ENCODE peak calls at places on chromosomes 5 and 9, in five cellular contexts. U is fibroblast of pulmonary artery; L is CD4-positive, alpha-beta T cell; B is cardiac fibroblast; F is HFFc6. A is an unnamed sample.

GRCh38 chr5:6419340-6419852 is 29.3 kb upstream of the UBE2QL1 start:
- DNase-seq in U (no peak), L (no peak), B (no peak), F (peak), A (no peak)

GRCh38 chr5:8060235-8061139 is 191.5 kb downstream of the MTRR start:
- DNase-seq in U (no peak), L (no peak), B (no peak), F (no peak), A (no peak)

GRCh38 chr5:1884638-1885475 is 2.1 kb upstream of the IRX4 start:
- DNase-seq in U (no peak), L (no peak), B (no peak), F (no peak), A (no peak)

GRCh38 chr5:140041492-140042421 is 1.3 kb downstream of the NRG2 start:
- DNase-seq in U (peak), L (no peak), B (peak), F (peak), A (peak)

GRCh38 chr5:104084896-104085295 is 522.3 kb upstream of the NUDT12 start:
- DNase-seq in U (no peak), L (no peak), B (no peak), F (no peak), A (no peak)

GRCh38 chr5:135482383-135482933 is 30.3 kb upstream of the TIFAB start:
- DNase-seq in U (no peak), L (no peak), B (no peak), F (no peak), A (no peak)

GRCh38 chr9:14585730-14586473 is 107.3 kb downstream of the ZDHHC21 start:
- DNase-seq in U (no peak), L (no peak), B (no peak), F (no peak), A (no peak)

GRCh38 chr5:139377226-139377625 is 5.9 kb downstream of the SLC23A1 start:
- DNase-seq in U (no peak), L (no peak), B (no peak), F (no peak), A (no peak)

GRCh38 chr9:136430591-136431234 is 8.9 kb downstream of the INPP5E start:
- DNase-seq in U (no peak), L (no peak), B (no peak), F (no peak), A (no peak)

GRCh38 chr5:33997331-33997983 is 10.4 kb downstream of the AMACR start:
- DNase-seq in U (peak), L (peak), B (peak), F (peak), A (no peak)

GRCh38 chr5:73380710-73381586 is 67.6 kb downstream of the FOXD1 start:
- DNase-seq in U (no peak), L (no peak), B (no peak), F (no peak), A (no peak)

GRCh38 chr5:54643679-54644078 is 126.1 kb downstream of the SNX18 start:
- DNase-seq in U (peak), L (no peak), B (peak), F (peak), A (no peak)

GRCh38 chr9:95077766-95078382 is 239.6 kb downstream of the FANCC start:
- DNase-seq in U (no peak), L (no peak), B (no peak), F (no peak), A (no peak)

GRCh38 chr5:32510860-32511259 is 66.3 kb upstream of the ZFR start:
- DNase-seq in U (no peak), L (no peak), B (no peak), F (no peak), A (no peak)

GRCh38 chr5:74641014-74641777 is 668 bp upstream of the ENC1 start:
- DNase-seq in U (peak), L (peak), B (peak), F (peak), A (peak)

GRCh38 chr5:133420440-133421301 is 191.7 kb downstream of the FSTL4 start:
- DNase-seq in U (no peak), L (no peak), B (no peak), F (no peak), A (no peak)

GRCh38 chr5:136424835-136425694 is 59.7 kb upstream of the TRPC7 start:
- DNase-seq in U (peak), L (no peak), B (peak), F (peak), A (no peak)

GRCh38 chr5:31270396-31270795 is 76.9 kb downstream of the CDH6 start:
- DNase-seq in U (peak), L (no peak), B (peak), F (no peak), A (no peak)

GRCh38 chr9:115691097-115691496 is 462.5 kb upstream of the PAPPA start:
- DNase-seq in U (peak), L (no peak), B (peak), F (peak), A (no peak)

GRCh38 chr5:8869932-8870331 is 675.9 kb downstream of the SEMA5A start:
- DNase-seq in U (no peak), L (no peak), B (no peak), F (no peak), A (no peak)

GRCh38 chr5:162683280-162683679 is 615.7 kb downstream of the GABRG2 start:
- DNase-seq in U (no peak), L (no peak), B (no peak), F (no peak), A (no peak)

GRCh38 chr5:13143630-13144029 is 800.9 kb downstream of the DNAH5 start:
- DNase-seq in U (no peak), L (no peak), B (no peak), F (no peak), A (no peak)

GRCh38 chr9:8514760-8515159 is 715.2 kb upstream of the DMAC1 start:
- DNase-seq in U (no peak), L (no peak), B (no peak), F (no peak), A (no peak)

GRCh38 chr5:36108758-36109245 is 42.1 kb upstream of the UGT3A2 start:
- DNase-seq in U (peak), L (no peak), B (no peak), F (peak), A (no peak)

GRCh38 chr9:112174965-112175795 is at the start of gene SUSD1:
- DNase-seq in U (no peak), L (peak), B (no peak), F (no peak), A (peak)

GRCh38 chr5:127824126-127824525 is 120.9 kb downstream of the CCDC192 start:
- DNase-seq in U (peak), L (no peak), B (no peak), F (no peak), A (no peak)

GRCh38 chr9:113488490-113488889 is 25.0 kb downstream of the RGS3 start:
- DNase-seq in U (no peak), L (no peak), B (no peak), F (no peak), A (no peak)

GRCh38 chr5:43603535-43604363 is 769 bp downstream of the NNT start:
- DNase-seq in U (peak), L (peak), B (peak), F (peak), A (peak)

GRCh38 chr5:50766042-50766441 is 99.6 kb downstream of the PARP8 start:
- DNase-seq in U (no peak), L (no peak), B (no peak), F (no peak), A (no peak)

GRCh38 chr5:116951217-116951616 is 376.6 kb upstream of the SEMA6A start:
- DNase-seq in U (no peak), L (no peak), B (no peak), F (no peak), A (no peak)

GRCh38 chr9:94084314-94084713 is at the start of gene PTPDC1:
- DNase-seq in U (peak), L (no peak), B (peak), F (peak), A (no peak)

GRCh38 chr9:13942695-13943094 is 371.2 kb downstream of the NFIB start:
- DNase-seq in U (peak), L (no peak), B (peak), F (peak), A (no peak)

GRCh38 chr5:145574889-145575573 is 260.1 kb downstream of the PRELID2 start:
- DNase-seq in U (no peak), L (no peak), B (no peak), F (peak), A (no peak)

GRCh38 chr5:135154197-135154596 is 120.2 kb upstream of the PITX1 start:
- DNase-seq in U (no peak), L (no peak), B (peak), F (peak), A (no peak)

GRCh38 chr9:92706218-92706940 is 36.4 kb upstream of the IPPK start:
- DNase-seq in U (peak), L (peak), B (peak), F (no peak), A (no peak)

GRCh38 chr9:132059351-132059750 is 20.3 kb downstream of the MED27 start:
- DNase-seq in U (no peak), L (no peak), B (no peak), F (no peak), A (no peak)

GRCh38 chr5:34707451-34708107 is 51.5 kb downstream of the RAI14 start:
- DNase-seq in U (no peak), L (no peak), B (no peak), F (no peak), A (no peak)

GRCh38 chr5:69052181-69052580 is 41.6 kb upstream of the SLC30A5 start:
- DNase-seq in U (no peak), L (no peak), B (no peak), F (no peak), A (no peak)

DNA sequence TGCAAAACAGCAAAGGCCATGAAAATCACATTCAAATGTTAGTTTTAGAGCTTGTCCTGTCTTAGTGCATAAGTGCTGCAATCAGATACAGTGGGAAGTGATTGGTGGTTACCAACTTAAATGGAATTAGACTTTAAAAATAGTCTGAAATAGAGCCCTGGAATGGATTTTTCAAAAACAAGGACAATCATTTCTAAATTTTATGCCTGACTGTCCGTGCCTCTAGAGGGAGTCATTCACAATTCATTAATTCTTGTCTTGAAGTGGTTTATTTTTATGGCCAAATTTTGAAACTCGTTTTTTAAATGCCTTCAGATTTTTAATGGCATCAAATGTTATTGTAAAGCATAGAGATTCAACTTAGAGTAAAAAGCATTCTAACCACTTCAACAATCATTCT is 561.8 kb upstream of the DAB2 start:
- DNase-seq in U (no peak), L (no peak), B (peak), F (no peak), A (no peak)
- TF ChIP-seq CTCF in U (no peak), L (no peak), B (peak), F (peak), A (no peak)

GRCh38 chr9:68904454-68904853 is 109.5 kb downstream of the PRKACG start:
- DNase-seq in U (peak), L (no peak), B (peak), F (no peak), A (no peak)
- TF ChIP-seq CTCF in U (no peak), L (no peak), B (no peak), F (no peak), A (no peak)

GRCh38 chr5:155591273-155591672 is 577.7 kb downstream of the KIF4B start:
- DNase-seq in U (no peak), L (no peak), B (no peak), F (no peak), A (no peak)

GRCh38 chr5:155594270-155594669 is 580.7 kb downstream of the KIF4B start:
- DNase-seq in U (no peak), L (no peak), B (no peak), F (no peak), A (no peak)
- TF ChIP-seq CTCF in U (no peak), L (no peak), B (no peak), F (no peak), A (no peak)

DNA sequence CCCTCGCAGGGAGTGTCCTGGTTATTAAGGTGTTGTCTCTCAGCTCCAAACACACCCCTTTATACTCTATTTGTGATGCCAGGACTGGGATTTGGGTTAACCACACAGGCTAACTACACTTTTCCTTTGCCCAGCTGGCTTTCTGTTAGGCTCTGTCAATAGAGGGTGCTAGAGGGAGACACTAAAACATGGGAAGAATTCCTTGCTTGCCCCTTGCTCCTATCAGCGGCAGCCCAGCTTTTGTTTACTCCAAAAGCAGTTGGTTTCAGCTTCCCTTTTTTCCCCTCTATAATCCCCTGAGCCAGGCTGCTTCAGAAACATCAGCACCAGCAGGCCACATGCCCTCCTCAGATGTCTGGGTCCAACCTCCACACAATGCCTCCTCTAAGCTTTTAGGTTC is 297.1 kb downstream of the KCTD16 start:
- DNase-seq in U (peak), L (no peak), B (peak), F (peak), A (no peak)
- TF ChIP-seq CTCF in U (peak), L (no peak), B (peak), F (peak), A (no peak)

GRCh38 chr5:131164931-131165727 is at the start of gene HINT1:
- DNase-seq in U (peak), L (peak), B (peak), F (peak), A (peak)
- TF ChIP-seq CTCF in U (no peak), L (peak), B (no peak), F (peak), A (peak)

DNA sequence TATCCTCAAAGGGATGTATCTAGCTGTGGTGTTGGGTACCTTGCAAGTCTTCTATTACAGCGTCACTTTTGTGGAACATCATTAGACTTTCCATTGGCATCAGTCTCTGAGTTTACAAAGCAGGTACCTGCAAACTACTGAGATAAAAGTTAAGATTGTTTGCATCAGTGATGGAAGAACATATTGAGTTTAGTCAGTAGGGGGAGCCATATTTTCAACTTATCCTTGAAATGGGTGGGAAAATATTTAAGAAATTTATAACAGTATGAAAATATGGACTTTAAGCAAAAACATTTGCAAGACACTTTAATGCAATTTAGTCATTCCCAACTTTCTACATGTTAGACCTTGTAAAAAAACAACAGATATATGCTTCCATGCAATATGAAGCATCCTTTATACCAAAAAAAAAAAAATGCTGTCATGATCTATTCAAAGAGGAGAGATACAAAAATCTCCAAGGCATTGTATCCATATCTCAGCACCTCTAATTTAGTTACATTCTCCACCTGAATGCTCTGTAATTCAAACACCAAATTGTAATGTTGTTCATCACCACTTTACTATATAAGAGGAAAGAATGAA is 98.6 kb upstream of the ADAMTS19 start:
- DNase-seq in U (peak), L (no peak), B (peak), F (no peak), A (no peak)
- TF ChIP-seq CTCF in U (peak), L (no peak), B (peak), F (peak), A (no peak)

DNA sequence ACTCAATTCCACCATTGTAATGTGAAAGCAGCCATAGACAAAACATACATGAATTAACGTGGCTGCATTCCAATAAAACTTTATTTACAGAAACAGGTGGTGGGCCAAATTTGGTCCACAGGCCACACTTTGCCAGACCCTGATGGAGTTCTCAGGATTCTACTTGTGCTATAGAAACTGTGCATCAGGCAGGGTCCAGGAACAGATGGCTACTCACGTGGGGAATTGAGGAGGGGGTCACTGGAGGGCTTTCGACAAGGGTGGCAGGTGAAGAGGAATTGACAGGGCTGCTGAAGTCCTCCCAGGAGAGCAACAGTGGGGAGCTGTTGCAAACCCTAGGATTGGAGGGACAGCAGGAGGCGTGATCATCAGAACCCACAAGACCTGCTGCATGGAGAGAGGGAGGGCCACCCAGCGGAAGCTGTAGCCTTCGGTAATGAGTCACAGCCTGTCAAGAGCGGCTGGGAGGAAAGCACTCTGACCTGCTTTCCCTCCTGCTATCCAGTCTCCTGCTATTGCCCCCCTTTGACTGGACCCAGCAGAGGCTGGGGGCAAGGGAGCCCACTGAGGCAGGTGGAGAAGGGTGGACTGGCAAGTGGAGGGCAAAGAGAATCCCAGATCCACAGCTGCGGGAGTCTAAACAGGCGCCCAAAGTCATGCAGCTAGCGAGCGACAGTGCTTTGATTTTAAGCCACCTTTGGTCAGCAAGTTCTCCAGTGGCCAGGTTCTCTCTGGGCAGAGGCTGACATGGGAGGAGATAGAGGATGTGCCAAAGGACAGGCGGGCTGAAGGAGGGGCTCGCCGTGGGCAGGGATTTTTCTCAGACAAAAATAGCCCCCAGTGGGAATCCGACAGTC is 138.3 kb upstream of the SMIM23 start:
- DNase-seq in U (peak), L (no peak), B (peak), F (no peak), A (peak)
- TF ChIP-seq CTCF in U (no peak), L (no peak), B (no peak), F (no peak), A (no peak)

DNA sequence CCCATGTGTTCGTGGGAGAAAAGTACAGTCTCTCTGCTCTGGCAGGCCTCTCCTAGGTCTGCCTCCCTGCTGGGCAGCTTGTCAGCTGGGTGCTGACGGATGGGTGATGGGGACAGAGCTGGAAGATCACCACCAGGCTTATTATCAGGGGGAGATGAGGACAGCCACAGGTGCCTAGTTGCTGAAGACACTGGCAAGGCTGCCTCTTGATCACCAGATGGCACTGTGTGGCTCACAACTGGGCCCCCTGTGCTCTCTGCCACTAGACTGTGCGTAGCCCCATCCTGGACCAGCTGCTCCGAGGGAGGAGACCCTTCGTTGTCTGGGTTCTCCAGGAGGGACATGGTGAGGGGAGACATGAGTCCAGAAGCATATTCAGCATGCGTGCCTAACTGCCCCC is 73.0 kb downstream of the KIF24 start:
- DNase-seq in U (no peak), L (no peak), B (no peak), F (no peak), A (no peak)
- TF ChIP-seq CTCF in U (peak), L (no peak), B (no peak), F (peak), A (no peak)

DNA sequence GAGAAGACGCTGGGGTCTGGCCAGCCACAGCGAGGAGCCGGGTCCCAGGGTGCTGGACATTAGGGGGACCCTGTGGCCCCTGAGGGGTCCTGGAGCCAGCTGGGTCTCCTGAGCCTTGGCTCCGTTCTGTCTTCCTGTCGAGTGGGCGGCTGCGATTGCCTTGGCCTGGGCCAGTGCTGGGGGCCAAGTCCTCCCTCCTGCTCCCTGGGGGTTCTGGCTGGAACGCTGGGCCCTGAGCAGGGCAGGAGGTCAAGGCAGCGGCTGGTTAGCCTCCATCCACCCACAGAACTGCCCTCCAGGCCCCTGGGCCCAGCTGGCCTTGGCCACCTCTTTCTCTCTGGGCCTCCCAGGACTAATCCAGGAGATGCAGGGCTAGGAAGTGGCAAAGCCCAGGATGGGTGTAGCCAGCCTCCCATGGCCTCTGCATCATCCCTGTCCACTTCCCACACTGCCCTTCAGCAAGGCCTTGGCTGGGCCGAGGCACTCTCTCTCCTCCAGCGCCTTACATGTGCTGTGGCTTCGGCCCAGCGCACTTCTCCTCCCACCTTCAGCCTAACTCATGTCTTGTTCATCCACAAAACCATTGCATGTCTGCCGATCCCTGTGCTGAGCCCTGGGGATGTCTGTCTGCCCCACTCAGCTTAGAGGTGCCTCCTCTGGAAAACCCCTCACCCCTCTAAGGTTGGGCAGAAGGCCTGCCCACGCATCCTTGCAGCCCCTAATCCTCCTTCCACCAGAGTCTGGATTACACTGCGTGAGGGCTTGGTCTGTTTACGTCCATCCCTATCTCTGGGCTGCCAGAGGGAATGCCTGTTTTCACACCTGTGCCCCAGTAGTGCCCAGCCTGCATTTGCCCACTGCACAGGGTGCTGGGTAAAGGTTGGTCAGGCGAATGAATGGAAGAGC is 5.0 kb downstream of the LAMC3 start:
- DNase-seq in U (no peak), L (no peak), B (no peak), F (no peak), A (peak)
- TF ChIP-seq CTCF in U (no peak), L (no peak), B (no peak), F (no peak), A (no peak)